ENCODE peak calls at places on chromosomes 6 and 20, in four cellular contexts. M is HepG2, W is K562, I is GM12878. N is an unnamed sample.

GRCh38 chr6:84772428-84773132 is 8.2 kb upstream of the TBX18 start:
- DNase-seq in W (no peak), M (no peak), I (no peak), N (no peak)

GRCh38 chr6:141488466-141488865 is 644.3 kb upstream of the GJE1 start:
- DNase-seq in M (no peak), W (no peak), I (no peak), N (no peak)

GRCh38 chr20:37538003-37538402 is 10.3 kb upstream of the BLCAP start:
- DNase-seq in M (peak), W (no peak), I (no peak), N (no peak)

GRCh38 chr20:8602389-8603116 is 466.3 kb upstream of the PLCB4 start:
- DNase-seq in I (peak), M (no peak), W (no peak), N (no peak)

GRCh38 chr6:53322188-53323029 is 26.3 kb downstream of the ELOVL5 start:
- DNase-seq in W (no peak), I (no peak), M (no peak), N (no peak)

GRCh38 chr6:96947055-96947454 is 22.5 kb downstream of the KLHL32 start:
- DNase-seq in I (peak), W (no peak), M (no peak), N (no peak)

GRCh38 chr20:19129976-19130612 is 82.3 kb upstream of the SLC24A3 start:
- DNase-seq in I (no peak), W (no peak), M (no peak), N (no peak)

GRCh38 chr6:32153252-32153834 is 598 bp upstream of the PPT2 start:
- DNase-seq in I (no peak), M (peak), W (peak), N (no peak)

GRCh38 chr6:149898966-149899365 is 1.1 kb upstream of the RAET1E start:
- DNase-seq in W (no peak), I (no peak), M (no peak), N (no peak)

GRCh38 chr6:36155662-36156061 is 25.3 kb downstream of the MAPK13 start:
- DNase-seq in I (no peak), M (no peak), W (no peak), N (no peak)

GRCh38 chr6:25042984-25043725 is 107.4 kb upstream of the RIPOR2 start:
- DNase-seq in W (no peak), I (no peak), M (no peak), N (no peak)

GRCh38 chr20:36359668-36360406 is 53.7 kb downstream of the DLGAP4 start:
- DNase-seq in M (no peak), W (no peak), I (no peak), N (no peak)

GRCh38 chr6:120869397-120869796 is 464.9 kb downstream of the TBC1D32 start:
- DNase-seq in I (no peak), M (no peak), W (no peak), N (no peak)

GRCh38 chr6:45082091-45082490 is 246.0 kb upstream of the RUNX2 start:
- DNase-seq in M (no peak), I (no peak), W (no peak), N (no peak)

GRCh38 chr20:51660741-51661608 is 107.2 kb downstream of the ATP9A start:
- DNase-seq in W (no peak), M (no peak), I (no peak), N (peak)

GRCh38 chr20:19583532-19584175 is 174.4 kb upstream of the RIN2 start:
- DNase-seq in W (peak), I (no peak), M (peak), N (peak)

GRCh38 chr6:369559-370431 is 21.8 kb upstream of the IRF4 start:
- DNase-seq in W (no peak), I (no peak), M (no peak), N (no peak)

GRCh38 chr6:145561095-145561820 is 174.1 kb downstream of the EPM2A start:
- DNase-seq in I (no peak), M (no peak), W (no peak), N (no peak)

GRCh38 chr6:77813090-77813489 is 160.3 kb downstream of the MEI4 start:
- DNase-seq in I (no peak), W (no peak), M (no peak), N (no peak)

GRCh38 chr20:33589059-33589458 is 73.1 kb upstream of the C20orf144 start:
- DNase-seq in W (no peak), I (no peak), M (no peak), N (no peak)

GRCh38 chr6:36692220-36692619 is 5.4 kb upstream of the RAB44 start:
- DNase-seq in M (no peak), W (no peak), I (no peak), N (no peak)

GRCh38 chr20:45510242-45510862 is 5.1 kb downstream of the SPINT3 start:
- DNase-seq in W (no peak), I (no peak), M (no peak), N (no peak)

GRCh38 chr20:46031701-46032254 is 2.8 kb downstream of the SLC12A5 start:
- DNase-seq in I (no peak), W (no peak), M (no peak), N (no peak)

GRCh38 chr20:61799394-61799923 is 266.2 kb downstream of the TAF4 start:
- DNase-seq in I (no peak), W (no peak), M (no peak), N (no peak)

GRCh38 chr20:63114006-63114692 is 101.8 kb downstream of the YTHDF1 start:
- DNase-seq in W (no peak), I (no peak), M (no peak), N (no peak)

GRCh38 chr6:15338462-15338861 is 92.6 kb downstream of the JARID2 start:
- DNase-seq in M (no peak), W (no peak), I (no peak), N (no peak)

GRCh38 chr6:116680880-116681672 is at the start of gene KPNA5:
- DNase-seq in W (peak), M (peak), I (peak), N (peak)

GRCh38 chr20:1809121-1809520 is 86.1 kb upstream of the SIRPA start:
- DNase-seq in W (no peak), I (no peak), M (peak), N (peak)

GRCh38 chr6:37507690-37508421 is 8.2 kb upstream of the CCDC167 start:
- DNase-seq in W (no peak), M (no peak), I (no peak), N (no peak)

GRCh38 chr6:17393335-17394191 is at the start of gene CAP2:
- DNase-seq in W (no peak), I (no peak), M (peak), N (peak)

GRCh38 chr6:14058735-14059134 is 58.8 kb upstream of the CD83 start:
- DNase-seq in M (no peak), W (no peak), I (no peak), N (no peak)

GRCh38 chr6:69795469-69796080 is 1.2 kb downstream of the LMBRD1 start:
- DNase-seq in W (peak), M (no peak), I (no peak), N (no peak)

GRCh38 chr6:135250751-135251356 is 69.7 kb downstream of the MYB start:
- DNase-seq in W (no peak), M (peak), I (no peak), N (no peak)

GRCh38 chr6:56347526-56347925 is 100.1 kb upstream of the COL21A1 start:
- DNase-seq in M (no peak), W (no peak), I (no peak), N (no peak)

DNA sequence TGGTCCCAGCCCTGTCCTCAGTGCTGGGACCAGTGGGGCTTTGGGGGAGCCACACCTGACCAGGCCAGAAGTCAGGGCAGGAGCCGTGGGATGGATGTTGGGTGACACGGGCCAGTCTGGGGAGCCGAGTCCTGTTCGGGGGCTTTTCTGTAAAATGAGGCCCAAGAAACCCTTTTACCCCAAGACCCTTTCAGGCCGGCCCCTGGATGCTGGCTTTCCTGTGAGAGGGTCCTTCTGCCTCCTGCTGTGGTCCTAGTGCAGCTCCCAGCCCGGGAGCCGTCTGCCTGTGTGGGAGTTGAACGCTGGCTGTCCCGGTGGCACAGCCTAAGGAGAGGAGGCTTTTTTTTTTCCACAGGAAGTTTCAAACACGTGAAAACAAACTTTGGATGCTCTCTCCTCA is 123.2 kb downstream of the TMEM242 start:
- DNase-seq in W (no peak), M (no peak), I (no peak), N (no peak)
- TF ChIP-seq MYC in W (no peak), M (no peak), I (no peak), N (no peak)

DNA sequence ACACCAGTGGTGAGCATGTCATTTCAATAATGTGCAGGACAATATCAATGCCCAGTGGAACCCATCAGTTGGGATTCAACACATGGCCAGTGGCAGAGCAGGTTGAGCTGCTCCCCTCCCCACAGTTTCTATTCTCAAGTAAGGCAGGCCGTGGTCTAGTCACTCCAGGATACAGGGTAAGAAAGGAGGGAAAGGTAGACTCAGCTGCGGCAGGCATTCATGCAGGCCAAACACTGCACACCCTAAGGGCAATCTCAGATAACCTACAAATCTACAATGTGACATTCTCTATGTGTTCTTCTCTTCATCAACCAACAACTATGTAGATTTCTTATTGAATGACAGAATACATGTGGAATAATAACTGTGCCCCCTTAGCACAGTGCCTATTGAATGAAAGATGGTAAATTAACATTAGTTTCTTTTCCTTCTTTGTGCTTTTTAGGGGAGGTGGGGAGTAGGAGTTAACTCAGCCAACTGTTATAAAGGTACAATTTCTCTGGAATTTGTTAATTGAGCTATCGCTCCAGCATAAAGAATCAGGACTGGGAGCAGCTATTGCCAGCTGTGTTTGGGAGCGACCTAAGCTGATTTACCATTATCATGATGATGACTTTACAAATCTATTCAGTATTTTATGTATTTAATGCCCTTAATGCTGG is 89.7 kb downstream of the FAM50B start:
- DNase-seq in I (no peak), M (no peak), W (no peak), N (no peak)
- TF ChIP-seq POLR2A in I (no peak), M (peak), W (peak), N (no peak)

GRCh38 chr6:72810571-72811280 is 188.9 kb downstream of the KCNQ5 start:
- DNase-seq in W (no peak), I (no peak), M (no peak), N (no peak)

GRCh38 chr6:72813807-72814596 is 192.1 kb downstream of the KCNQ5 start:
- DNase-seq in I (no peak), M (no peak), W (no peak), N (no peak)

GRCh38 chr6:72809701-72810379 is 188.0 kb downstream of the KCNQ5 start:
- DNase-seq in W (no peak), I (no peak), M (no peak), N (no peak)

GRCh38 chr6:72816022-72816421 is 194.2 kb downstream of the KCNQ5 start:
- DNase-seq in W (no peak), M (no peak), I (no peak), N (no peak)

DNA sequence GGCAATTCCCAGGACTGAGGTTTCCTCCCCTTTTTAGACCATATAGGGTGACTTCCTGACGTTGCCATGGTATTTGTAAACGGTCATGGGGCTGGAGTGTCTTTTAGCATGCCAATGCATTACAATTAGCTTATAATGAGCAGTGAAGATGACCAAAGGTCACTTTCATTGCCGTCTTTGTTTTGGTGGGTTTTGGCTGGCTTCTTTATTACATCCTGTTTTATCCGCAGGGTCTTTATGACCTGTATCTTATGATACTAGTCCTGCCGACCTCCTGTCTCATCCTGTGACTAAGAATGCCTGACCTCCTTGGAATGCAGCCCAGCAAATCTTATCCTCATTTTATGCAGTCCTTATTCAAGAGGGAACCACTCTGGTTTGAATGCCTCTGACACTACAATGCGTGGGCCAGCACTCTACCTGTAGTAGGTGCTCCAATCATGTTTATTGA is 190.1 kb downstream of the KCNQ5 start:
- DNase-seq in M (no peak), W (no peak), I (no peak), N (no peak)
- TF ChIP-seq CHD2 in M (no peak), W (no peak), I (no peak), N (no peak)

DNA sequence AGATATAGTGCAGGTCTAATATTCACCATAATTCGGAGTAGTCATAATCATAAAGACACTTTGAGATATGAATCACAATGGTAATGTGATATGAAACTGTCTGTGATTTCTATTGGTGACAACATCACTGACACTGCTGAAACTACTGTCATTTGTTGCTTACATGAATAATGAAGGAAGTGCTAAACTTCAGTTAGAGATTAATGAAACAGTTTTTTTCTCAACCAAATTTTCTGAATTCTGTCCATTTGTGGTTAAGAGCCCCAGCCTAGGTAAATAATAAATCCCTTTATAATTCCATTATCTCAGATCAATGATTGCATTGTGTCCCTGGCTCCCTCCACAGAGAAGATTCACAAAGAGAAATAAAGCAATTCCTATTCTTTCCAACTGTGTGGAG is 122.6 kb downstream of the HIVEP2 start:
- DNase-seq in I (no peak), M (no peak), W (no peak), N (no peak)
- TF ChIP-seq MYC in I (no peak), M (no peak), W (no peak), N (no peak)

DNA sequence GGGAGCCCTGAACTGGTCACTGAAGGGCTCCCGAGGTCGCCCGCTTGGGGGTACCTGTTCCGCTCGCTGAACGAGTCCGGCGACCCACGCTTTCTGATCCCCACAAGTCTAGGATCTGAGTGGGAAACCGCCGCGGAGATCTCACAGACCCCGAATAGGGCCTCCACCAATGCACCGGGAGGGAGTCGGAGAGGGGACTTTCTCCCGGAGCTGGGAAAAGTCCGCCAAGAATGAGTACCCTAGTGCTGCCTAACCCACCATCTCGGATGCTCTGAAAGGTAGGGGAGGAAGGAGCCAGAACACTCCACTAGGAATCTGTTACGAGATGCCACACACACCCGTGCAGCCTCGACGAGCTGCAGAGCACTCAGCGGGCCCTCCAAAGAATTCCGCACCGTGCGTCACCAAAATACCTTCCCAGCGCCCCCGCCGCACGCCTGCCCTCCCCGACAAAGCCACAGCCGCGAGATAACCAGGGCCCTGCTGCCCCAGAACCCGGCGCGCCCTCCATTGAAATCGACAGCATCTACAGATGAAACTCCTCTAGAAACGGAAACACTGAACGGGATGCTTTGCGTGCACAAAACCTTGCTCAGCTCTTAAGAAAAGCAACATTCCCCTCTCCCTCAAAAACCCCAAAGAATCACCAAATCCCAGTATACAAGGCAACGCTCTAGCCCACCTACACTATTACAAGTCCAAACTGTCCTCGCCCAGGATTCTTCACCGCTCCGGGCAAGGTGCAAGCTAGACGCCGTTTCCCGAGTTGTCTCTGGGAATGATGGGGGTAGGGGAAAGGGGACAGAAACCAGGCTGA is 686 bp downstream of the COL12A1 start:
- DNase-seq in I (no peak), W (no peak), M (no peak), N (peak)
- TF ChIP-seq POLR2A in I (no peak), W (no peak), M (no peak), N (no peak)

DNA sequence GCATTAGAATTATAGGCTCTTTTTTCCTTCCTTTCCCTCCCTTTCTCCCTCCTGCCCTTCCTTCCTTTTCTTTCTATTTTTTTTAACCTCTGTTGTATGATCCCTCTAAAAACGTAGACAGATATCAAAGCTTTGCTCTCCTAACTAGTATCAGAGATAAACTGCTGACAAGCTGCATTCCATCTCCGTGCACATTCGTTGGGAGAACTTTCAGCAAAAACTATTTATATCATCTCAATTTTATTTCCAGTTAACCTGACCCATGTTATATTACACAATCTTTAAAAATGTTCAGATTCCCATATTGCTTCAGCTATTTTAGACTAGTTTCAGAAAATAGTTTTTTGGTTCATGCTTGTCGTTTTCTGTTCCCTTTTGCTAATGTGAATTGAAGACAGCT is 47.3 kb downstream of the RNF217 start:
- DNase-seq in M (no peak), I (no peak), W (no peak), N (no peak)
- TF ChIP-seq CHD2 in M (no peak), I (no peak), W (no peak), N (no peak)

GRCh38 chr6:2429032-2429431 is 183.6 kb upstream of the GMDS start:
- DNase-seq in W (no peak), M (no peak), I (no peak), N (no peak)

GRCh38 chr6:2426561-2427340 is 181.3 kb upstream of the GMDS start:
- DNase-seq in I (no peak), M (no peak), W (no peak), N (no peak)

GRCh38 chr6:2432258-2432657 is 186.9 kb upstream of the GMDS start:
- DNase-seq in M (no peak), I (no peak), W (no peak), N (peak)

GRCh38 chr6:2430617-2431016 is 185.2 kb upstream of the GMDS start:
- DNase-seq in W (no peak), M (no peak), I (no peak), N (no peak)

GRCh38 chr6:2429460-2429859 is 184.1 kb upstream of the GMDS start:
- DNase-seq in M (no peak), W (no peak), I (no peak), N (peak)
- TF ChIP-seq MYC in M (no peak), W (no peak), I (no peak), N (no peak)

N was measured in A549.